ENCODE peak calls at places on chromosome 18, in four cellular contexts. One of them, this sample, is unnamed.

GRCh38 chr18:41311571-41312240 is 643.3 kb upstream of the PIK3C3 start:
- DNase-seq in H1: no peak
- DNase-seq in K562: no peak
- DNase-seq in GM12878: no peak
- DNase-seq in this sample: no peak

GRCh38 chr18:8380926-8381325 is 228.3 kb upstream of the RAB12 start:
- DNase-seq in H1: no peak
- DNase-seq in GM12878: no peak
- DNase-seq in K562: no peak
- DNase-seq in this sample: no peak

GRCh38 chr18:33987206-33987605 is 237.5 kb downstream of the NOL4 start:
- DNase-seq in GM12878: no peak
- DNase-seq in H1: no peak
- DNase-seq in K562: no peak
- DNase-seq in this sample: no peak

GRCh38 chr18:12327510-12328178 is 19.6 kb downstream of the TUBB6 start:
- DNase-seq in GM12878: no peak
- DNase-seq in K562: peak
- DNase-seq in H1: peak
- DNase-seq in this sample: peak

GRCh38 chr18:73254564-73254963 is 386.8 kb upstream of the NETO1 start:
- DNase-seq in K562: no peak
- DNase-seq in H1: no peak
- DNase-seq in GM12878: no peak
- DNase-seq in this sample: no peak

GRCh38 chr18:60549338-60549960 is 176.9 kb upstream of the MC4R start:
- DNase-seq in H1: peak
- DNase-seq in K562: peak
- DNase-seq in GM12878: no peak
- DNase-seq in this sample: peak

GRCh38 chr18:78713064-78713463 is 266.6 kb upstream of the SALL3 start:
- DNase-seq in GM12878: no peak
- DNase-seq in H1: no peak
- DNase-seq in K562: peak
- DNase-seq in this sample: no peak

GRCh38 chr18:57051586-57052044 is 95.3 kb upstream of the BOD1L2 start:
- DNase-seq in H1: no peak
- DNase-seq in K562: peak
- DNase-seq in GM12878: peak
- DNase-seq in this sample: no peak

GRCh38 chr18:58676270-58676669 is 5.0 kb downstream of the MALT1 start:
- DNase-seq in H1: no peak
- DNase-seq in GM12878: no peak
- DNase-seq in K562: no peak
- DNase-seq in this sample: no peak

GRCh38 chr18:13369756-13370510 is 151.4 kb downstream of the LDLRAD4 start:
- DNase-seq in H1: no peak
- DNase-seq in GM12878: no peak
- DNase-seq in K562: no peak
- DNase-seq in this sample: no peak

GRCh38 chr18:26540041-26540628 is 8.2 kb downstream of the KCTD1 start:
- DNase-seq in H1: no peak
- DNase-seq in K562: no peak
- DNase-seq in GM12878: no peak
- DNase-seq in this sample: no peak

GRCh38 chr18:43010611-43011010 is 104.9 kb downstream of the RIT2 start:
- DNase-seq in H1: no peak
- DNase-seq in K562: no peak
- DNase-seq in GM12878: no peak
- DNase-seq in this sample: no peak

GRCh38 chr18:51321696-51322095 is 124.2 kb upstream of the MEX3C start:
- DNase-seq in H1: no peak
- DNase-seq in K562: no peak
- DNase-seq in GM12878: no peak
- DNase-seq in this sample: no peak

GRCh38 chr18:42052137-42052708 is 97.2 kb downstream of the PIK3C3 start:
- DNase-seq in K562: no peak
- DNase-seq in H1: no peak
- DNase-seq in GM12878: no peak
- DNase-seq in this sample: no peak

GRCh38 chr18:67486534-67486933 is 30.0 kb downstream of the DSEL start:
- DNase-seq in K562: no peak
- DNase-seq in GM12878: no peak
- DNase-seq in H1: no peak
- DNase-seq in this sample: no peak

GRCh38 chr18:79680100-79680879 is 687 bp downstream of the CTDP1 start:
- DNase-seq in H1: no peak
- DNase-seq in K562: peak
- DNase-seq in GM12878: no peak
- DNase-seq in this sample: peak

GRCh38 chr18:59049726-59050660 is 89.7 kb upstream of the SEC11C start:
- DNase-seq in K562: no peak
- DNase-seq in GM12878: no peak
- DNase-seq in H1: no peak
- DNase-seq in this sample: no peak

GRCh38 chr18:43277164-43277600 is at the start of gene SYT4:
- DNase-seq in K562: no peak
- DNase-seq in GM12878: no peak
- DNase-seq in H1: peak
- DNase-seq in this sample: peak

GRCh38 chr18:13191779-13192178 is 26.8 kb upstream of the LDLRAD4 start:
- DNase-seq in GM12878: no peak
- DNase-seq in K562: no peak
- DNase-seq in H1: no peak
- DNase-seq in this sample: peak

GRCh38 chr18:36127866-36128845 is 984 bp downstream of the SLC39A6 start:
- DNase-seq in GM12878: no peak
- DNase-seq in H1: no peak
- DNase-seq in K562: peak
- DNase-seq in this sample: peak

GRCh38 chr18:11339121-11339520 is 189.8 kb upstream of the PIEZO2 start:
- DNase-seq in GM12878: no peak
- DNase-seq in H1: no peak
- DNase-seq in K562: no peak
- DNase-seq in this sample: no peak

GRCh38 chr18:52715421-52715820 is 375.4 kb downstream of the DCC start:
- DNase-seq in H1: no peak
- DNase-seq in GM12878: no peak
- DNase-seq in K562: no peak
- DNase-seq in this sample: no peak

GRCh38 chr18:41324934-41325333 is 630.1 kb upstream of the PIK3C3 start:
- DNase-seq in GM12878: no peak
- DNase-seq in H1: no peak
- DNase-seq in K562: no peak
- DNase-seq in this sample: no peak

GRCh38 chr18:12005542-12006487 is 24.5 kb downstream of the IMPA2 start:
- DNase-seq in H1: no peak
- DNase-seq in K562: no peak
- DNase-seq in GM12878: no peak
- DNase-seq in this sample: no peak

GRCh38 chr18:42131940-42132244 is 176.9 kb downstream of the PIK3C3 start:
- DNase-seq in H1: no peak
- DNase-seq in GM12878: no peak
- DNase-seq in K562: no peak
- DNase-seq in this sample: no peak

GRCh38 chr18:59451963-59452362 is 92.9 kb upstream of the LMAN1 start:
- DNase-seq in K562: no peak
- DNase-seq in GM12878: no peak
- DNase-seq in H1: no peak
- DNase-seq in this sample: peak

GRCh38 chr18:43774497-43774896 is 497.2 kb upstream of the SYT4 start:
- DNase-seq in GM12878: no peak
- DNase-seq in H1: peak
- DNase-seq in K562: no peak
- DNase-seq in this sample: no peak

GRCh38 chr18:36046898-36047297 is 20.5 kb downstream of the RPRD1A start:
- DNase-seq in GM12878: no peak
- DNase-seq in H1: no peak
- DNase-seq in K562: no peak
- DNase-seq in this sample: no peak

GRCh38 chr18:45061359-45061758 is 380.7 kb downstream of the SETBP1 start:
- DNase-seq in K562: no peak
- DNase-seq in H1: no peak
- DNase-seq in GM12878: no peak
- DNase-seq in this sample: no peak

GRCh38 chr18:45056907-45057306 is 376.2 kb downstream of the SETBP1 start:
- DNase-seq in GM12878: no peak
- DNase-seq in H1: no peak
- DNase-seq in K562: no peak
- DNase-seq in this sample: no peak

GRCh38 chr18:45060102-45060501 is 379.4 kb downstream of the SETBP1 start:
- DNase-seq in K562: peak
- DNase-seq in GM12878: no peak
- DNase-seq in H1: no peak
- DNase-seq in this sample: no peak

GRCh38 chr18:45058076-45058475 is 377.4 kb downstream of the SETBP1 start:
- DNase-seq in H1: no peak
- DNase-seq in GM12878: no peak
- DNase-seq in K562: no peak
- DNase-seq in this sample: no peak

DNA sequence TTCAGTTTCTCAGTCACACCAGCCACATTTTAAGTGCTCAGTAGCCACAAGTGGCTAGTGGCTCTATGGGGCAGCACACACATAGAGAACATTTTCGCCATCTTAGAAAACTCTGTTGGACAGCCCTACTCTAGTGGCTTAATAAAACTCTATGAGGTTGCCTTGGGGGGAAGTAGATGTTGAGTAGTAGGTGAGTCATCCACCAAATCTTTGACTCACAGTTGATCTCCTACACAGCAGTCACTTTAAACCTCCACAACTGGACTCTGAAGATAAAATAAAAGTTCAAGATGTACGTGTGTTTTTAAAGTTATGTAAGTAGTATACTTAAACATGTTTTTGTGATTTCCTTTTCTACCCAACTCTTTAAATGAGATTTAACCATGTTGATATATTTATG is 379.0 kb downstream of the SETBP1 start:
- DNase-seq in GM12878: no peak
- DNase-seq in H1: no peak
- DNase-seq in K562: peak
- DNase-seq in this sample: no peak
- TF ChIP-seq USF2 in GM12878: no peak
- TF ChIP-seq USF2 in H1: no peak
- TF ChIP-seq USF2 in K562: no peak
- TF ChIP-seq USF2 in this sample: no peak

GRCh38 chr18:2824865-2825264 is 21.9 kb upstream of the EMILIN2 start:
- DNase-seq in H1: no peak
- DNase-seq in GM12878: no peak
- DNase-seq in K562: no peak
- DNase-seq in this sample: no peak

GRCh38 chr18:2825613-2826205 is 21.1 kb upstream of the EMILIN2 start:
- DNase-seq in K562: no peak
- DNase-seq in H1: no peak
- DNase-seq in GM12878: no peak
- DNase-seq in this sample: no peak

GRCh38 chr18:2823966-2824365 is 22.8 kb upstream of the EMILIN2 start:
- DNase-seq in K562: no peak
- DNase-seq in H1: no peak
- DNase-seq in GM12878: no peak
- DNase-seq in this sample: no peak

GRCh38 chr18:2827076-2827475 is 19.7 kb upstream of the EMILIN2 start:
- DNase-seq in GM12878: no peak
- DNase-seq in H1: no peak
- DNase-seq in K562: no peak
- DNase-seq in this sample: no peak

DNA sequence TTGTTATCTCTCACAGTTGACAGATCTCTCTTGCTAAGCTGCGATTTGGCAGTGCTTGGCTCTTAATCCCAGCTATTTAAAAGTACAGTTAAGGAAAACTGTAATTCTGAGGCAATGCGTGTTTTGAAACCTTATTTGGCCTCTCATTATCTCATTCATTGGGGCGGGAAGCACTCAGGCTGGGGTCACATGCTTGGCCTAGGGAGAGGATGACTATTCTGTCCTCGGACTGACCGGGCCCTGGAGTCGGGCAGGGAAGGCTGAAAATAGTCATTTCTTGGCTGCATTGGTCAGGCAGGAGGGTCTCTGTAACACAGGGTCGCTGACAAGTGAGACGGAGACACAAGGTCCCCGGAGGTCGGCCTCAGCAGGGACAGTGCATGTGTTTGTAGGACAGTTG is 20.2 kb upstream of the EMILIN2 start:
- DNase-seq in K562: peak
- DNase-seq in H1: no peak
- DNase-seq in GM12878: no peak
- DNase-seq in this sample: no peak
- TF ChIP-seq ATF3 in K562: no peak
- TF ChIP-seq ATF3 in H1: no peak
- TF ChIP-seq ATF3 in GM12878: no peak
- TF ChIP-seq ATF3 in this sample: no peak

GRCh38 chr18:64854112-64854511 is 705.2 kb upstream of the LINC00305 start:
- DNase-seq in K562: no peak
- DNase-seq in GM12878: no peak
- DNase-seq in H1: no peak
- DNase-seq in this sample: no peak
- TF ChIP-seq EZH2 in K562: no peak
- TF ChIP-seq EZH2 in GM12878: no peak
- TF ChIP-seq EZH2 in H1: no peak
- TF ChIP-seq EZH2 in this sample: no peak

GRCh38 chr18:25535495-25535894 is 183.5 kb upstream of the ZNF521 start:
- DNase-seq in GM12878: no peak
- DNase-seq in K562: no peak
- DNase-seq in H1: no peak
- DNase-seq in this sample: no peak

GRCh38 chr18:25538175-25538922 is 186.4 kb upstream of the ZNF521 start:
- DNase-seq in K562: no peak
- DNase-seq in H1: no peak
- DNase-seq in GM12878: no peak
- DNase-seq in this sample: no peak

GRCh38 chr18:25531207-25531606 is 179.2 kb upstream of the ZNF521 start:
- DNase-seq in H1: no peak
- DNase-seq in GM12878: no peak
- DNase-seq in K562: no peak
- DNase-seq in this sample: no peak

GRCh38 chr18:25533088-25533676 is 181.2 kb upstream of the ZNF521 start:
- DNase-seq in H1: no peak
- DNase-seq in GM12878: no peak
- DNase-seq in K562: no peak
- DNase-seq in this sample: no peak
- TF ChIP-seq USF2 in H1: no peak
- TF ChIP-seq USF2 in GM12878: no peak
- TF ChIP-seq USF2 in K562: no peak
- TF ChIP-seq USF2 in this sample: no peak

DNA sequence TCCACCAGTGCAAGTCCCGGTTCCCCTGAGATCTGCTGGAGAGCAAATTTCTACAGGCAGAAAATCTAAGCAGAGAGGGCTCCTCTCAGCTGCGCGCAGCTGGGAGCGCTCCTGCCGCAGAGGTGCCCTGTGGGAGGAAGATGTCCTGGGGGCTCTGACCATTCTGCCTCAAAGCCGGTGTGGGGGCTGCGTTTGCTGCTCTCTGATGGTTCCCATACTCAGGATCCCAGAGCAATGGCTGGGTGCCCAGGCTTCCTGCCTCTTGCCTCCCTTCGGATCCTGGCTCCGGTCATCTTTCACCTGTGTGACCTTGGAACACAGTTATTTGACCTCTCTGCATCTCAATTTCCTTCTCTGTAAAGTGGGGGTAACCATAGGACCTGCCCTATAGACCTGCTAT is 434.2 kb downstream of the ZNF521 start:
- DNase-seq in K562: no peak
- DNase-seq in H1: no peak
- DNase-seq in GM12878: no peak
- DNase-seq in this sample: no peak
- TF ChIP-seq ATF3 in K562: no peak
- TF ChIP-seq ATF3 in H1: no peak
- TF ChIP-seq ATF3 in GM12878: no peak
- TF ChIP-seq ATF3 in this sample: no peak